ENCODE peak calls at places on chromosomes 12 and 14, in nine cellular contexts. U is astrocyte of the spinal cord; N is tibial artery; J is fibroblast of lung; I is stimulated activated naive CD8-positive, alpha-beta T cell treated with anti-CD3 and anti-CD28 coated beads, Interleukin-15, Interleukin-2, amounts not matched to agents 100 U/mL and 50 U/mL, for 24 hours; D is HFF-Myc; Y is NCI-H1105; G is germinal center; S is GM10248. V is an unnamed sample.

GRCh38 chr14:100406505-100407131 is 83.5 kb downstream of the SLC25A47 start:
- DNase-seq in U (peak), N (no peak), J (peak), I (no peak), D (peak), Y (no peak), G (no peak), S (no peak), V (no peak)

GRCh38 chr14:24123465-24124417 is 6.7 kb upstream of the FITM1 start:
- DNase-seq in U (no peak), N (no peak), J (no peak), I (no peak), D (no peak), Y (no peak), G (no peak), S (peak), V (no peak)

GRCh38 chr12:60096727-60097126 is 500.9 kb downstream of the SLC16A7 start:
- DNase-seq in U (no peak), N (no peak), J (no peak), I (no peak), D (no peak), Y (no peak), G (no peak), S (no peak), V (no peak)

GRCh38 chr14:102693006-102693755 is 84.1 kb upstream of the TRAF3 start:
- DNase-seq in U (no peak), N (no peak), J (no peak), I (no peak), D (no peak), Y (no peak), G (no peak), S (no peak), V (no peak)

GRCh38 chr12:91778938-91779400 is 366.7 kb downstream of the BTG1 start:
- DNase-seq in U (peak), N (peak), J (peak), I (peak), D (peak), Y (no peak), G (no peak), S (peak), V (peak)

GRCh38 chr14:105193916-105194782 is 13.0 kb upstream of the NUDT14 start:
- DNase-seq in U (no peak), N (no peak), J (no peak), I (peak), D (no peak), Y (peak), G (no peak), S (no peak), V (no peak)

GRCh38 chr12:19129486-19130223 is at the start of gene PLEKHA5:
- DNase-seq in U (peak), N (peak), J (peak), I (peak), D (no peak), Y (peak), G (peak), S (peak), V (peak)

GRCh38 chr12:89070603-89071002 is 281.7 kb downstream of the DUSP6 start:
- DNase-seq in U (no peak), N (no peak), J (no peak), I (no peak), D (no peak), Y (no peak), G (no peak), S (no peak), V (no peak)

GRCh38 chr14:89289477-89289876 is 127.6 kb downstream of the FOXN3 start:
- DNase-seq in U (no peak), N (no peak), J (no peak), I (no peak), D (no peak), Y (no peak), G (no peak), S (no peak), V (no peak)

GRCh38 chr12:4106617-4107016 is 166.9 kb upstream of the CCND2 start:
- DNase-seq in U (no peak), N (no peak), J (no peak), I (no peak), D (no peak), Y (no peak), G (no peak), S (no peak), V (no peak)

GRCh38 chr12:130916251-130916911 is 37.3 kb upstream of the ADGRD1 start:
- DNase-seq in U (peak), N (peak), J (peak), I (peak), D (no peak), Y (peak), G (peak), S (peak), V (peak)

GRCh38 chr12:121577443-121578180 is 3.2 kb downstream of the KDM2B start:
- DNase-seq in U (no peak), N (no peak), J (no peak), I (no peak), D (no peak), Y (no peak), G (no peak), S (peak), V (no peak)

GRCh38 chr12:115403253-115403652 is 719.3 kb upstream of the TBX3 start:
- DNase-seq in U (no peak), N (no peak), J (no peak), I (no peak), D (no peak), Y (no peak), G (no peak), S (no peak), V (no peak)

GRCh38 chr14:99966912-99967311 is 98.3 kb upstream of the EVL start:
- DNase-seq in U (no peak), N (no peak), J (no peak), I (no peak), D (no peak), Y (no peak), G (no peak), S (no peak), V (no peak)

GRCh38 chr14:79551591-79551990 is 659.7 kb downstream of the DIO2 start:
- DNase-seq in U (no peak), N (no peak), J (no peak), I (no peak), D (no peak), Y (no peak), G (no peak), S (no peak), V (no peak)

GRCh38 chr12:5864913-5865312 is 80.1 kb downstream of the ANO2 start:
- DNase-seq in U (no peak), N (no peak), J (no peak), I (no peak), D (no peak), Y (no peak), G (no peak), S (no peak), V (peak)

GRCh38 chr12:25372002-25372401 is 121.3 kb upstream of the KRAS start:
- DNase-seq in U (no peak), N (no peak), J (no peak), I (no peak), D (no peak), Y (no peak), G (no peak), S (no peak), V (no peak)

GRCh38 chr14:50335989-50336391 is 23.9 kb downstream of the DMAC2L start:
- DNase-seq in U (peak), N (no peak), J (peak), I (no peak), D (peak), Y (no peak), G (no peak), S (peak), V (no peak)

GRCh38 chr14:97166497-97166896 is 369.3 kb downstream of the VRK1 start:
- DNase-seq in U (no peak), N (no peak), J (no peak), I (no peak), D (no peak), Y (no peak), G (no peak), S (no peak), V (no peak)

GRCh38 chr14:85566603-85567002 is 36.7 kb downstream of the FLRT2 start:
- DNase-seq in U (peak), N (no peak), J (peak), I (no peak), D (peak), Y (no peak), G (no peak), S (no peak), V (peak)

GRCh38 chr14:37145395-37145794 is 27.0 kb downstream of the SLC25A21 start:
- DNase-seq in U (no peak), N (no peak), J (no peak), I (no peak), D (peak), Y (no peak), G (no peak), S (no peak), V (peak)

GRCh38 chr12:52245259-52245961 is 12.4 kb downstream of the KRT7 start:
- DNase-seq in U (no peak), N (no peak), J (no peak), I (no peak), D (no peak), Y (no peak), G (no peak), S (peak), V (no peak)

GRCh38 chr12:29944269-29945000 is 160.7 kb upstream of the TMTC1 start:
- DNase-seq in U (no peak), N (no peak), J (peak), I (no peak), D (no peak), Y (no peak), G (no peak), S (no peak), V (no peak)

GRCh38 chr12:66984962-66985361 is 284.2 kb upstream of the CAND1 start:
- DNase-seq in U (peak), N (no peak), J (no peak), I (no peak), D (no peak), Y (peak), G (no peak), S (no peak), V (peak)